ENCODE peak calls at places on chromosomes 11 and 22, in five cellular contexts. Q is colonic mucosa; S is CD8-positive, alpha-beta memory T cell; C is kidney; W is heart left ventricle. I is an unnamed sample. For H3K4me1 and H3K36me3, the result is how much of the 10 kb centered on the place peaks cover.

GRCh38 chr22:29700206-29700948 is 19.4 kb upstream of the CABP7 start:
- DNase-seq in Q (no peak), S (no peak), C (peak), W (no peak), I (no peak)

GRCh38 chr11:76302707-76303395 is 78.1 kb downstream of the THAP12 start:
- DNase-seq in Q (no peak), S (no peak), C (no peak), W (no peak), I (no peak)

GRCh38 chr22:49849161-49850020 is 4.3 kb upstream of the ZBED4 start:
- DNase-seq in Q (peak), S (no peak), C (peak), W (no peak), I (no peak)

GRCh38 chr11:11975201-11976092 is 33.0 kb downstream of the DKK3 start:
- DNase-seq in Q (no peak), S (no peak), C (no peak), W (no peak), I (no peak)

GRCh38 chr11:19844806-19845205 is 132.2 kb downstream of the NAV2 start:
- DNase-seq in Q (no peak), S (no peak), C (no peak), W (no peak), I (no peak)

GRCh38 chr11:79185351-79185750 is 255.5 kb downstream of the TENM4 start:
- DNase-seq in Q (no peak), S (no peak), C (no peak), W (no peak), I (no peak)

GRCh38 chr11:130719516-130719915 is 196.8 kb downstream of the SNX19 start:
- DNase-seq in Q (no peak), S (no peak), C (no peak), W (no peak), I (no peak)

GRCh38 chr11:68326334-68327215 is 14.2 kb downstream of the LRP5 start:
- DNase-seq in Q (no peak), S (no peak), C (no peak), W (no peak), I (no peak)

GRCh38 chr11:118998822-118999221 is 884 bp downstream of the CENATAC start:
- DNase-seq in Q (no peak), S (no peak), C (no peak), W (no peak), I (no peak)

GRCh38 chr11:111419641-111420327 is 40.7 kb upstream of the POU2AF1 start:
- DNase-seq in Q (no peak), S (no peak), C (no peak), W (no peak), I (peak)

GRCh38 chr22:29167032-29167911 is 38.4 kb upstream of the EMID1 start:
- DNase-seq in Q (no peak), S (no peak), C (peak), W (no peak), I (no peak)

GRCh38 chr22:40401532-40401931 is 31.1 kb downstream of the SGSM3 start:
- DNase-seq in Q (no peak), S (peak), C (no peak), W (no peak), I (peak)

GRCh38 chr11:61747389-61748285 is 4.8 kb upstream of the MYRF start:
- DNase-seq in Q (peak), S (no peak), C (peak), W (peak), I (peak)

GRCh38 chr11:80846442-80846841 is 1405.6 kb upstream of the TENM4 start:
- DNase-seq in Q (no peak), S (no peak), C (no peak), W (no peak), I (no peak)

GRCh38 chr22:30116362-30117117 is 36.3 kb downstream of the HORMAD2 start:
- DNase-seq in Q (no peak), S (no peak), C (no peak), W (no peak), I (no peak)

GRCh38 chr11:88359529-88359928 is 22.0 kb upstream of the CTSC start:
- DNase-seq in Q (no peak), S (no peak), C (no peak), W (no peak), I (no peak)

GRCh38 chr11:27089746-27090145 is 49.1 kb downstream of the BBOX1 start:
- DNase-seq in Q (no peak), S (no peak), C (no peak), W (no peak), I (no peak)

GRCh38 chr22:20918663-20919220 is 1.5 kb downstream of the CRKL start:
- DNase-seq in Q (peak), S (no peak), C (no peak), W (no peak), I (no peak)

GRCh38 chr11:6570691-6571427 is 32.6 kb downstream of the RRP8 start:
- DNase-seq in Q (no peak), S (no peak), C (peak), W (no peak), I (peak)

DNA sequence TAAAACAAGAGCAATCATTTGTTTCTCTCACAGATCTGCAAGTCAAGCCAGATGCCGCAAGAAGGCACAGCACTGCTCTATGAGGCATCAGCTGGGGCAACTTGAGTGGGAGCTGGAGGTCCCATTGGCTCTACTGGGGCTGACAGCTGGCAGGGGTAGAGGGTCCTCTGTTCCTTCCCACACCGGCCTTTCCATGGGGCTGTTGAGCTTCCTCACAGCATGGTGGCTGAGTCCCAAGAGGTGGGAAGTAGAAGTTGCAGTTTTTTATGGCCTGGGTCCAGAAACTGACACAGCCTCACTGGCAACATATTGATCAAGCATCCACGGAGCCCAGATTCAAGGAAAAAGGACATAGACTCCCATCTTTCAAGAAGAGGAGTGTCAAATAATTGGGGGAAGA is 34.4 kb downstream of the RPL3 start:
- DNase-seq in Q (no peak), S (no peak), C (no peak), W (no peak), I (no peak)
- H3K4me1 ChIP-seq in Q (under half), S (under half), C (under half), W (under half), I (under half)

DNA sequence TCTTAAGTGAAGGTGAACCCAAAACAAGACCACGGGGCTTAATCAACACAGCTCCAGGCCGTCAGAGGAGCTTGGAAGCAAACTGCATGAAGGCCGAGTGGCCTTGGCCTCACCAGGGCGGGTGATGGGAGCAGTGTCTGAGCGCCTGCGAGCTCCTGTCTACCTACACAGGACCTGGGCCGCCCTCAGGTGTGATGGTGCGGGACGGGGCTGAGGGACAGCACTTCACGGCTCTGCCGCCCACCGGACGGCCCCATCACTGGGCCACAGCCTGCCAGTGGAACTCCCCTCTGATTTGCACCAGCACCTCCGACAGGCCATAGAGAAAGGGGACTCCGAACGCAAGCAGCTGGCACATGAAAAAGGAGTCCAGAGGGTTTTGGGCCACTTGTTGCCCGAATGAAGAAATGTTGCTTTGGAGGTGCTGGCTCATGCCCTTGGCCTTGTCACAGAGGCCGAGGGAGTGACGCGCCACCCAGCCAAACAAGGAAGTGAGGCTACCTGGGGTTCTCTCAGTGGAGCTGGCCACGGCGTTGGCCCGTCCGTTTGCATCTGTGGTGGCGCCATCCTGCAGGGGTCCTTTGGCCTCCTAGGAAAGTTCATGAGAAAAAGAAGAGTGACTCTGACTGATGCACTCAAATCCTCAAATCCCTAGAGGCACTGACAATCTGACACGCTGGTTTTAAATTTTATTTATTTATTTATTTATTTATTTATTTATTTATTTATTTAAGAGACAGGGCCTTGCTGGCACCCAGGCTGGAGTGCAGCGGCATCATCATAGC is 90.3 kb upstream of the BID start:
- DNase-seq in Q (no peak), S (no peak), C (no peak), W (no peak), I (peak)
- H3K36me3 ChIP-seq in Q (under half), S (under half), C (under half), W (half or more), I (under half)

GRCh38 chr22:24159650-24160049 is 21.6 kb upstream of the SUSD2 start:
- DNase-seq in Q (no peak), S (no peak), C (no peak), W (no peak), I (no peak)

GRCh38 chr22:24161485-24161884 is 19.8 kb upstream of the SUSD2 start:
- DNase-seq in Q (no peak), S (no peak), C (no peak), W (no peak), I (no peak)

GRCh38 chr22:24162377-24162927 is 18.8 kb upstream of the SUSD2 start:
- DNase-seq in Q (no peak), S (no peak), C (no peak), W (no peak), I (no peak)

GRCh38 chr22:24161909-24162308 is 19.4 kb upstream of the SUSD2 start:
- DNase-seq in Q (no peak), S (no peak), C (no peak), W (no peak), I (no peak)

GRCh38 chr22:24160546-24160945 is 20.7 kb upstream of the SUSD2 start:
- DNase-seq in Q (no peak), S (no peak), C (no peak), W (no peak), I (no peak)
- H3K4me1 ChIP-seq in Q (under half), S (under half), C (under half), W (half or more), I (under half)

DNA sequence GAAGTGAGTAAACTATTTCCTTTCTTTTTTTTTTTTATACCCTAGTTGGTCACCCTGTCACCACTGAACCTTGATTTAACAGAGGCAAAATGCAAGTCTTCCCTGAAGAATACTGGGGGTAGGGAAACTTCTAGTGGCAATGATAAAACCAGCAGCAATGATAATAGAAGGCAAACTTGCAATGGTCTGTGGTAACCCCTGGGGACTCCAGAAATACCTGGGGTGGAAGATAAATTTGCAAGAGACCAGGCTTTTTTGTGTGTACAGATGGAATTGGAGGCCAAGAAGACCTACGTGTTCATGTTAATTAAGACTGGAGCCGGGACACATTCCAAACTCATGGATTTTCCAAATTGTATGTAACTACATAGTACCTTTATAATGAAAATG is 11.6 kb downstream of the APOL5 start:
- DNase-seq in Q (no peak), S (no peak), C (no peak), W (no peak), I (no peak)
- H3K36me3 ChIP-seq in Q (under half), S (under half), C (under half), W (under half), I (under half)

DNA sequence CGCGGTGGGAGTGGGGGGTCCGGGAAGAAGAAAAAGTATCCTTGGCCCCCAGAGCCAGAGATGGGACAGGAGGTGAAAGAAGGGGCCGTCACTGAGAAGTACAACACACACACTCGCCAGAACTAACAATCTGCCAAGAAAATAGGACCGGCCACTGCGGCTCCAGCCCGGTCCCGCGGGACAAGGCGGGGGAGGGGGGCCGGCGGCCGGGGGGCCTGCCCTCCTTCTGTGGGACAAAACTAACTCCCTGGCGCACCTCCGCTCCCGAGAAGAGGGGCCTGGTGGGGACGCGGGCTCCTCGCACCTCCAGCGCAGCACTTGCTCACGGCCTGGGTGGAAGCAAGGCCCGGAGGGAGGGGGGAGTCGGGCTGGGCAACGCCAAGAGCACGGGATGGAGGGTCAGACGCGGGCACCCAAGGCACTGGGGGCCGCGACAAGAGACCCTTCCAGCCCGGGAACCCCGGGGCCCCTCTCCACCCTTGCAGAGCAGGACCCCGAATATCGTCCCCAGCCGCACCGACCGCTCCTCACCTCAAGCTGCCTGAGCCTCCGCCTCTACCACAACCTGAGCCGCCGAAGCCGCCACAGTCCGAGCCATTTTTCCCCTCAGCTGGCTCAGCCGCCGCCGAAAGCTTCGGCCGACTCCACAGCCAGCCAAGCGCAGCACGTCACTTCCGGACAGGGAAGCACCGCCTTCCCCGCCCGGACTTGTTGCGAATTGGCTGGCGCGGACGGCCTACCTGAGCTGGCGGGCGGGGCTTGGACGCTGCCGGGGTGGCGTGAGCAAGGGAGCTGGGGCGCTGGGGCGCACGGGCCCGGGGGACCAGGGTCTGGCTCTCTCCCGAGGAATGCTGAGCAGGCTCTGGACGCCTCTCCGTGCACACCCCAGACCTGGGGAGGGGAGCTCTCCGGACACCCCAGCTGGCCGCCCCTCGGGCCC is at the start of gene PIK3C2A:
- DNase-seq in Q (peak), S (peak), C (peak), W (peak), I (peak)
- H3K4me1 ChIP-seq in Q (under half), S (under half), C (under half), W (under half), I (under half)

DNA sequence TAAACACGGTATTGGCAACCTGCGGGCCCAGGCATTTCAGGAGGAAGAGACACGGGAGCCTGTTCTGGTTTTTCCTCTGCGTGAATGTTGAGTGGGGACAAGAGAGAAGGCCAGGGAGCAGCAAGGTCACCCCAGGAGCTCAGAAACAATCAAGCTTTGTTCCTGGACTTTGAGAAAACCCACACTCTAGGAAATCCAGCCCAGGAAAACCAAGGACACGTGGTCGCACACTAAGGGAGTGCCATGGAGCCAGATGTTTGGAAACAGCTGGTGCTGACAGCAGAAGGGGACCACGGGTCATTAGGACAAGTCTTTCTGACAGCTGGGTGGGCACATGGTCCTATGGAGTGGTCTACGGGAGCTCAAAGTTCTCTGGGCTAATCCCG is 44.1 kb downstream of the MYH9 start:
- DNase-seq in Q (no peak), S (no peak), C (no peak), W (no peak), I (no peak)
- H3K36me3 ChIP-seq in Q (under half), S (half or more), C (half or more), W (half or more), I (under half)

DNA sequence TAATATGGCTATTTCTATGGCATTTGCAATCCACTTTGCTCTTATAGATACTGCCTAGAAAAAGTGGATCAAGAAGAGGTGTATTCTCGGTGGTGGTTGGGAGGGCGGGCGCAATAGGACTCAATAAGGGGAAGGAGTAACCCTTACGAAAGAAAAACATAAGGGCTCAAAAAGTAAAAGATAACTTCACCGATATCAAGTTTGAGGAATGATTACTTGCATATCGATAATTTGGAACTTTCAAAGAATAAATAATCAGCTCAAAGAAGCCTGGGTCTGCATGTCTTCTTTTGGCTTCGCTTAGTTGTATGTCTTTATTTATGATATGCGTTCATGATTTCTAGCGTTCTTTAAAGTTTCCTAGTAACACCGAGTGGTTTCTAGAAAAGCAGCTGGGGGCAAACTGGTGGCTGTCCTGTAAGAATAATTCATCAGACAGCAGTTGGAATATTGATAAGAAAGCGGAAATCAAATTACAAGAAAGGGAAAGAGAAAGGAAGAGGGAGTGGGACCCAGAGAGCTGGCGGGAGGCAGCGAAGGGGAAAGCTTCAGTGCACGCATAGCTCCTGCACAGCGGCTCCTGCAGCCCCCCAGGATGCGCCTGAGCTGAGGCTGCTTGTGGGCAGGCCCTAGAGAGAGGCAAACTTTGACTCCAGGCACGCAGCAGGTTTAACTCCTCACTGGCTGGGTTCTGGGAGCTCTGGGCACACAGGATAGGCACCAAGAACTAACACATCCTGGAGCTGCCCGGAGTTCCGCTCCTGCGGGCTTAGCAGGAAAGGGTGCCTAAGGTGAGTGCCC is 9.1 kb upstream of the FLI1 start:
- DNase-seq in Q (no peak), S (no peak), C (peak), W (no peak), I (no peak)
- H3K4me1 ChIP-seq in Q (under half), S (under half), C (under half), W (under half), I (under half)

GRCh38 chr11:3669128-3669527 is 2.1 kb downstream of the CHRNA10 start:
- DNase-seq in Q (no peak), S (no peak), C (no peak), W (no peak), I (no peak)
- H3K36me3 ChIP-seq in Q (under half), S (under half), C (under half), W (under half), I (under half)

DNA sequence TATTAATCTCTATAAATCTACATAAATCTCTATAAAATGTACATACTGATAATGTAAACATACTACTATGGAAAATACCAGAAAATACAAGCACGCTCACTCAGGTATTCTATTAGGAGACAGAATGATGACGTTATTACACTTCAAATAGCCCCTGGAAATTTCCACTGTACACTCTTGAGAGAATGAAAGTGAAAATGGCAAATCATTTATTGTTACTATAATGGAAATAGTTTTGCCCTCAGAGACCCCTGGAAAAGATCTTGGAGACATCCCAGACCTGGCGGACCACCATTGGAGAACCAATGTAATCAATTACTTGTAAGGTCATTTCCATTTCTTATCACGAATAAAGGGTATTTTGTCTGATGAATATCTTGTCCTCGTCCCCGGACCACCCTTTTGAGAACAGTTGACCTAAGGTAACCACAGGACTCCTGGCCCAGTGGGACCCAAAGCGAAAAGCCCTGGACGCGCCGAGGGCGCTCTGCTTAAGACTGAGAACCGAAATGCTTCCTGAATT is 509 bp upstream of the PRRG4 start:
- DNase-seq in Q (no peak), S (no peak), C (no peak), W (no peak), I (no peak)
- H3K4me1 ChIP-seq in Q (under half), S (under half), C (under half), W (under half), I (under half)

GRCh38 chr22:46203590-46203980 is 46.5 kb downstream of the CDPF1 start:
- DNase-seq in Q (peak), S (no peak), C (no peak), W (no peak), I (no peak)
- H3K36me3 ChIP-seq in Q (under half), S (under half), C (under half), W (half or more), I (under half)